ENCODE peak calls at places on chromosomes 7 and 10, in four cellular contexts. V, E, W and G are unnamed samples.

GRCh38 chr10:112663181-112663879 is 216.3 kb downstream of the VTI1A start:
- DNase-seq in V (peak; percentile 73), E (no peak), W (peak; percentile 35), G (no peak)

GRCh38 chr7:38309555-38309954 is 36.1 kb upstream of the TARP start:
- DNase-seq in V (no peak), E (no peak), W (no peak), G (no peak)

GRCh38 chr7:67022501-67022900 is 25.9 kb downstream of the TYW1 start:
- DNase-seq in V (no peak), E (no peak), W (no peak), G (no peak)

GRCh38 chr10:12742776-12743175 is 258.7 kb downstream of the CCDC3 start:
- DNase-seq in V (no peak), E (no peak), W (no peak), G (no peak)

GRCh38 chr10:106555599-106555998 is 608.9 kb downstream of the SORCS1 start:
- DNase-seq in V (peak; percentile 8), E (no peak), W (no peak), G (no peak)

GRCh38 chr7:52079726-52080125 is 763.1 kb upstream of the COBL start:
- DNase-seq in V (no peak), E (no peak), W (no peak), G (no peak)

GRCh38 chr7:1052031-1052818 is 7.9 kb downstream of the GPR146 start:
- DNase-seq in V (no peak), E (no peak), W (no peak), G (no peak)

GRCh38 chr7:112449353-112449752 is 907 bp upstream of the IFRD1 start:
- DNase-seq in V (peak; percentile 47), E (no peak), W (peak; percentile 24), G (no peak)

GRCh38 chr7:85890244-85890811 is 703.5 kb upstream of the SEMA3D start:
- DNase-seq in V (peak; percentile 21), E (no peak), W (peak; percentile 34), G (no peak)

GRCh38 chr7:22842383-22842903 is 19.8 kb upstream of the TOMM7 start:
- DNase-seq in V (no peak), E (no peak), W (no peak), G (no peak)

GRCh38 chr10:24207781-24208611 is 942 bp upstream of the KIAA1217 start:
- DNase-seq in V (no peak), E (no peak), W (peak; percentile 10), G (no peak)

GRCh38 chr7:134186022-134186421 is 58.9 kb downstream of the LRGUK start:
- DNase-seq in V (peak; percentile 83), E (no peak), W (no peak), G (no peak)

GRCh38 chr7:149071641-149072437 is 18.7 kb downstream of the ZNF786 start:
- DNase-seq in V (peak; percentile 5), E (no peak), W (peak; percentile 79), G (no peak)

GRCh38 chr7:26143298-26144044 is 8.5 kb upstream of the NFE2L3 start:
- DNase-seq in V (peak; percentile 42), E (peak; percentile 31), W (peak; percentile 48), G (no peak)

GRCh38 chr7:148204639-148205292 is 385.8 kb upstream of the C7orf33 start:
- DNase-seq in V (no peak), E (no peak), W (no peak), G (no peak)

GRCh38 chr10:106716375-106716774 is 448.1 kb downstream of the SORCS1 start:
- DNase-seq in V (no peak), E (no peak), W (no peak), G (no peak)

GRCh38 chr7:106598663-106599342 is 62.2 kb downstream of the CCDC71L start:
- DNase-seq in V (peak; percentile 60), E (peak; percentile 79), W (peak; percentile 61), G (peak; percentile 28)

GRCh38 chr10:49204119-49204518 is 15.9 kb upstream of the TMEM273 start:
- DNase-seq in V (no peak), E (no peak), W (no peak), G (no peak)

GRCh38 chr7:26549281-26549943 is 257.8 kb downstream of the SNX10 start:
- DNase-seq in V (no peak), E (no peak), W (no peak), G (no peak)

GRCh38 chr10:44911081-44911540 is at the start of gene TMEM72:
- DNase-seq in V (no peak), E (no peak), W (no peak), G (no peak)

GRCh38 chr10:30437039-30437781 is 3.2 kb downstream of the MAP3K8 start:
- DNase-seq in V (peak; percentile 75), E (no peak), W (peak; percentile 58), G (no peak)

GRCh38 chr10:104330168-104331117 is 7.8 kb downstream of the ITPRIP start:
- DNase-seq in V (peak; percentile 93), E (peak; percentile 77), W (peak; percentile 76), G (no peak)

GRCh38 chr7:93883078-93883916 is 7.3 kb downstream of the TFPI2 start:
- DNase-seq in V (no peak), E (no peak), W (no peak), G (no peak)

GRCh38 chr10:36224431-36224985 is 582.4 kb upstream of the FZD8 start:
- DNase-seq in V (peak; percentile 19), E (no peak), W (no peak), G (no peak)

GRCh38 chr10:108424656-108425055 is 1260.2 kb upstream of the SORCS1 start:
- DNase-seq in V (peak; percentile 54), E (no peak), W (no peak), G (no peak)

GRCh38 chr7:74355091-74355490 is 65.9 kb downstream of the CLIP2 start:
- DNase-seq in V (peak; percentile 88), E (no peak), W (peak; percentile 73), G (no peak)

GRCh38 chr10:21473135-21473534 is 52.3 kb downstream of the SKIDA1 start:
- DNase-seq in V (no peak), E (no peak), W (no peak), G (no peak)

GRCh38 chr10:19815478-19816419 is 483 bp upstream of the PLXDC2 start:
- DNase-seq in V (peak; percentile 56), E (peak; percentile 88), W (peak; percentile 13), G (no peak)

GRCh38 chr10:7819126-7819470 is 793 bp downstream of the TAF3 start:
- DNase-seq in V (peak; percentile 45), E (no peak), W (peak; percentile 44), G (peak; percentile 22)

GRCh38 chr10:7817984-7818294 is 366 bp upstream of the TAF3 start:
- DNase-seq in V (no peak), E (no peak), W (no peak), G (no peak)

GRCh38 chr10:7813481-7813880 is 4.8 kb upstream of the TAF3 start:
- DNase-seq in V (no peak), E (no peak), W (no peak), G (no peak)

GRCh38 chr10:7817576-7817975 is 729 bp upstream of the TAF3 start:
- DNase-seq in V (no peak), E (no peak), W (no peak), G (no peak)

DNA sequence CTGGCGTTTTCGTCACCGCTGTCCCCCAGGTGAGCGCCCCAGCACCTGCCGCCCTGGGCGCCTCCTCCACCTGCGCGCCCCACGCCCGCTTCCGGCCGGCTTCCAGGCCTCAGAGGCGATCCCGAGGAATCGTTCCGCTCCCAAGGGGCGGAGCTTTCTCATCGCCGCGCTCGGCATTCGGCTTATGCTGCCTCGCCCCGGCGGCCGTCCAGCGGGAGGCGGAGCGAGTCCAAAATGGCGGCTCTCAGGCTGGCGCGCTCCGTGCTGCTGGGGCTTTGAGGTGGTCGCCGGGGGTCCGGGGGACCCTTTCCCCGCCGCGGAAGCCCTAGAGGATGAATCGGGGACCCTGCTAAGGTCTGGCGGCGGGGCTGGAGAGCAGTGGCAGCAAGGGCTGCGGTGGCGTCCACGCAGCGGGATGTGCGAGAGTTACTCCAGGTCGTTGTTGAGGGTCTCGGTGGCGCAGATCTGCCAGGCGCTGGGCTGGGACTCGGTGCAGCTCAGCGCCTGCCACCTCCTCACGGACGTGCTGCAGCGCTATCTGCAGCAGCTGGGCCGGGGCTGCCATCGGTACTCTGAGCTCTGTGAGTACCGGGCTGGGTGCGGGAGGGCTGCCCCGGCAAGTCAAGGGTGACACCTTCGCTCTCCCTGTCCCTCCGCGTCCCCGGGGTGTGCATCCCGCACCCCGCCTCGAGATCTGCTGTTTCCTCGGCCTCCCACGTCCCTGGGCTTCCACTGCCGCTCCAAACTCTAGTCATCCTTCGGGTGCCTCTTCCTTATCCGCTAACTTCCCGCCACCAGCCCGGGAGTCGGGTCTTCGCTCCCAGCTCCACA is at the start of gene TAF3:
- DNase-seq in V (peak; percentile 82), E (peak; percentile 95), W (peak; percentile 88), G (peak; percentile 18)
- TF ChIP-seq POLR2A in V (peak; percentile 58), E (peak; percentile 46), W (peak; percentile 88), G (no peak)

GRCh38 chr10:125061557-125062243 is 98.7 kb downstream of the CTBP2 start:
- DNase-seq in V (no peak), E (no peak), W (no peak), G (no peak)
- H3K4me3 ChIP-seq in V (no peak overlapping the region), E (no peak overlapping the region), W (no peak overlapping the region), G (no peak overlapping the region)

GRCh38 chr7:19567011-19567410 is 141.8 kb downstream of the POLR1F start:
- DNase-seq in V (no peak), E (no peak), W (no peak), G (no peak)

GRCh38 chr7:19575909-19576557 is 132.8 kb downstream of the POLR1F start:
- DNase-seq in V (no peak), E (no peak), W (no peak), G (no peak)

GRCh38 chr7:19572566-19572965 is 136.3 kb downstream of the POLR1F start:
- DNase-seq in V (no peak), E (no peak), W (no peak), G (no peak)
- H3K27ac ChIP-seq in V (no peak overlapping the region), E (no peak overlapping the region), W (no peak overlapping the region), G (no peak overlapping the region)

GRCh38 chr7:99628471-99629465 is 12.0 kb downstream of the ZSCAN25 start:
- DNase-seq in V (no peak), E (no peak), W (no peak), G (no peak)
- TF ChIP-seq POLR2A in V (no peak), E (no peak), W (no peak), G (no peak)

DNA sequence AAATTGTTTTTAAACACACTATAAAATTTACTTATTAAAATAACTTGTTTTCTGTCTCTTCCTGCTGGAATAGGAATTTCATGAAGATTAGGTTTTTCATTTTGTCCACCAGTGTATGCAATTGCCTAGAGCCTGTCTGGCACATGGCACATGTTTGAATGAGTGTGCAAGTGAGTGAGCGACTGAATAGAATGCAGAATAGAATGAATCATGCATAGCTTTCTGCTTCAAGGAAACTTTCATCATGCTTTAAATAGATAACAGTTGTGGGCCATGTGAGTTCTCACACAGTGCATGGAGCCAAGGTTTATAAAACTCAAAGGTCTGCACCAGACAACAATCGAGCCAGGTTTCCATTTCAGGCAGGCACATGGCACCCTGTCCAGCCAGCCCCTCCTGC is 74.2 kb upstream of the HECW1 start:
- DNase-seq in V (peak; percentile 73), E (no peak), W (no peak), G (no peak)
- H3K4me3 ChIP-seq in V (no peak overlapping the region), E (no peak overlapping the region), W (no peak overlapping the region), G (no peak overlapping the region)

GRCh38 chr10:61901829-61902447 is 439 bp downstream of the ARID5B start:
- DNase-seq in V (no peak), E (no peak), W (peak; percentile 31), G (no peak)

GRCh38 chr10:61903991-61904350 is 2.5 kb downstream of the ARID5B start:
- DNase-seq in V (peak; percentile 19), E (no peak), W (no peak), G (no peak)

GRCh38 chr10:61902448-61903183 is 1.1 kb downstream of the ARID5B start:
- DNase-seq in V (peak; percentile 61), E (peak; percentile 89), W (peak; percentile 55), G (no peak)

GRCh38 chr10:61904711-61905445 is 3.4 kb downstream of the ARID5B start:
- DNase-seq in V (peak; percentile 80), E (no peak), W (peak; percentile 47), G (no peak)

GRCh38 chr10:61903184-61903990 is 1.9 kb downstream of the ARID5B start:
- DNase-seq in V (peak; percentile 55), E (peak; percentile 81), W (peak; percentile 25), G (no peak)
- H3K27ac ChIP-seq in V (peak overlapping the region; percentile 99), E (peak overlapping the region; percentile 99), W (peak overlapping the region; percentile 85), G (peak overlapping the region; percentile 100)